ENCODE peak calls at places on chromosome 7, in four cellular contexts. K, W, G and I are unnamed samples. For H3K27me3, the result is how much of the 10 kb centered on the place peaks cover.

GRCh38 chr7:75866129-75866496 is 12.7 kb upstream of the RHBDD2 start:
- DNase-seq in K (no peak), W (no peak), G (no peak), I (no peak)

GRCh38 chr7:96547371-96547811 is 162.3 kb downstream of the SEM1 start:
- DNase-seq in K (peak), W (no peak), G (no peak), I (peak)

GRCh38 chr7:85489498-85489897 is 302.6 kb upstream of the SEMA3D start:
- DNase-seq in K (peak), W (no peak), G (no peak), I (peak)

GRCh38 chr7:117480978-117481377 is 1.2 kb downstream of the CFTR start:
- DNase-seq in K (no peak), W (no peak), G (no peak), I (no peak)

GRCh38 chr7:65477326-65477725 is 103.7 kb downstream of the ZNF92 start:
- DNase-seq in K (no peak), W (no peak), G (no peak), I (no peak)

GRCh38 chr7:22564511-22565045 is 64.6 kb upstream of the STEAP1B start:
- DNase-seq in K (peak), W (no peak), G (peak), I (peak)

GRCh38 chr7:27442446-27442845 is 199.8 kb downstream of the EVX1 start:
- DNase-seq in K (peak), W (no peak), G (no peak), I (peak)

GRCh38 chr7:51949726-51950644 is 633.4 kb upstream of the COBL start:
- DNase-seq in K (no peak), W (no peak), G (no peak), I (no peak)

GRCh38 chr7:122528879-122529481 is 169.9 kb downstream of the RNF133 start:
- DNase-seq in K (peak), W (no peak), G (no peak), I (peak)

GRCh38 chr7:2821842-2822507 is 22.1 kb downstream of the GNA12 start:
- DNase-seq in K (peak), W (no peak), G (no peak), I (peak)

GRCh38 chr7:158395349-158395748 is 192.3 kb downstream of the PTPRN2 start:
- DNase-seq in K (no peak), W (no peak), G (no peak), I (no peak)

GRCh38 chr7:128265906-128266300 is 24.8 kb downstream of the LEP start:
- DNase-seq in K (no peak), W (no peak), G (no peak), I (no peak)

GRCh38 chr7:154204046-154204445 is 151.8 kb downstream of the DPP6 start:
- DNase-seq in K (no peak), W (no peak), G (no peak), I (no peak)

GRCh38 chr7:129295015-129295423 is 70.2 kb downstream of the AHCYL2 start:
- DNase-seq in K (peak), W (no peak), G (no peak), I (peak)

GRCh38 chr7:17623546-17624185 is 316.6 kb downstream of the SNX13 start:
- DNase-seq in K (no peak), W (no peak), G (no peak), I (no peak)

GRCh38 chr7:143505845-143506244 is 28.2 kb downstream of the TAS2R41 start:
- DNase-seq in K (no peak), W (no peak), G (no peak), I (peak)
- H3K27me3 ChIP-seq in K (under half), W (under half), G (under half), I (under half)

GRCh38 chr7:88037050-88037449 is 103.0 kb downstream of the ADAM22 start:
- DNase-seq in K (no peak), W (no peak), G (no peak), I (no peak)
- H3K27me3 ChIP-seq in K (under half), W (under half), G (under half), I (under half)

DNA sequence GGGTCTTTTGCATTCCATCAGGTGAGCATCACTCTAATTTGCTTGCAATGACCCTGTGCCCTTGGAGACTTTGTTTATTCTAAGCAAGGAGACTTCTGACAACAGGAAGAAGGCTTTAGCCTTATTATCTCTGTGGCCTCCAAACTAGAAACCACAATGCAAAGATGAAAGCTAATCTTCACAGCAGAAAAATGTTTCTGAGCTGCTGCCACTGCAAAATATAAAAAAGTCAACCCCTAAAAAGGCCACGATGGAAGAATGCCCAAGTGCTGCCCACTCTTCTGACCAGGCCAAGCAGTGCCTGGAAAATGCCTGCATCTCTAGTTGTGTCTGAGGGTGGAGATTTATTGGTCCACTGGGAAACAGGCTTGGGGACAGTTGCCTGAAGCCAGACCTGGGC is 299.9 kb downstream of the C7orf25 start:
- DNase-seq in K (no peak), W (no peak), G (no peak), I (no peak)
- H3K27me3 ChIP-seq in K (under half), W (under half), G (under half), I (under half)

GRCh38 chr7:141528399-141528798 is 22.8 kb upstream of the AGK start:
- DNase-seq in K (no peak), W (no peak), G (no peak), I (no peak)
- H3K27me3 ChIP-seq in K (under half), W (under half), G (under half), I (under half)

GRCh38 chr7:119514326-119514725 is 758.6 kb upstream of the KCND2 start:
- DNase-seq in K (peak), W (no peak), G (no peak), I (peak)

GRCh38 chr7:119515962-119516361 is 757.0 kb upstream of the KCND2 start:
- DNase-seq in K (no peak), W (no peak), G (no peak), I (no peak)

DNA sequence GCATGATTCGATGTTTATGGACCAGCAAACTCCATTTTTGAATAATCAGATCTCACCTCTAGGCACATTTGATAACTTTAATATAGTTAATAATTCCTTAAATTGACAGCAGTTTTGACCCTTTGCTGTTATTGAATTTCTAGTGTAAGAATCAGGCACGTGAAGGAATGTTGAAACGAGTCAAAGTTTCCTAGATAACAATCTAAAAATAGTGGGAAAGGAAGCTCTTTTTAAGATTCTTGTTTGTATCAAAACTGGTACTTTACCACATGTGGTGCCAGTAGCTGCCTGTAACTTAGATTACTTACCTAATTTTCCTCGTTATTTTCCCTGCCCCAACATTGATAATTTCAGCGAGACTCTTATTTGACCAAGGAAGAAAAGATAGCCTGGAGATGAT is 757.8 kb upstream of the KCND2 start:
- DNase-seq in K (no peak), W (no peak), G (no peak), I (no peak)
- H3K27me3 ChIP-seq in K (under half), W (under half), G (under half), I (under half)

DNA sequence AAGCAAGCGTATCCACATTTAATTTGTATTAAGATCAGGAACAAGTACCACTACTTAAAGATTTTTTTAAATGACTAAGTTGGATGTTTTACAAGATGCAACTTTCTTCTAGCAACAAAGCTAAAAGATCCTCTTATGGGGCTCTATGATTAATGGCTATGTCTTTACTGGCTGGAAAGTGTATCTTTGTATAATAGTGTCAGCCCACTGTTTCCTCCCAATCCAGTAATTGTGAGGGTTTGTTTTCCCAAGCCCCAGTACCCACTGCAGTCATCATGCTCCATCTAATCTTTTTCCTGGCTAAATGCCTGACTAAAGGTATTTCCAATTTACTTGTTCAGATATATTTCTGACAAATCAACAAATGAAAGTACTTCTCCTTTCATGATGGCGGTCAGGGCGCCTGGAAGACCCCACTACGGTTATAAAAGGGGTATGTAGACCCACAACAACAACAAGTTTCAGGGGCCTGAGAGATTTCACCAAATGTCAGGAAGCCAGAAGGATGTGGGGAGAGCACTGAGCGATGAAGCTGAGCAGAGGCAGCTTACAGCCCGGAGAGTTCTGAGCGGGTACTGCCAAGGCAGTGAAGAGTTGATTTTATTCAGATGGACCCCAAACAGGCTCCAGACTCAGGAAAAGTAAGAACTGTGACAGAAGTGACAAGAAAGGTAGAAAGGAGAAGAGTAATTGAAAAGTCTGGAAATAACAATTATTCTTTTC is 222.6 kb upstream of the KLF14 start:
- DNase-seq in K (no peak), W (no peak), G (no peak), I (no peak)
- H3K27me3 ChIP-seq in K (under half), W (under half), G (under half), I (under half)

GRCh38 chr7:15674586-15674985 is 11.9 kb downstream of the MEOX2 start:
- DNase-seq in K (no peak), W (no peak), G (no peak), I (no peak)

GRCh38 chr7:15684036-15684815 is 2.3 kb downstream of the MEOX2 start:
- DNase-seq in K (no peak), W (no peak), G (no peak), I (no peak)

GRCh38 chr7:15675379-15675778 is 11.1 kb downstream of the MEOX2 start:
- DNase-seq in K (no peak), W (no peak), G (no peak), I (no peak)

GRCh38 chr7:15682751-15683150 is 3.7 kb downstream of the MEOX2 start:
- DNase-seq in K (no peak), W (no peak), G (no peak), I (no peak)

DNA sequence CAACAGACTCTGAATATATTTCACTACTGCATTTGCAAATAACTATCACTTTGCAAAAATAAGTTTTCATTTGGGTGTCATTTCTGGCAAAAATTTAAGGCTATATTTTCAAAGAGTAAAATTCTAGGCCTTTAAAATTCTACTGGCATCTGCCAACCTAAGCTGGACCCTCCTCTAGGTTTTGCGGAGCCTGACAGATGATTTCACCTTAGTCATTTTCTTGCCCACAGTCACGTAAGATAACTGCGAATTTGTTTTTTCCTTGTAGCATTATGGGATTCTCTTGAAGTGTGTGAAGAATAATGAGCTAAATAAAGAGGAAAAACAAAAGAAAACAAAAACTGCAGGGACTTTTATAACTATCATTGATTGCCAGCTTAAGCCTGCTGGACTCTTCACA is 7.8 kb downstream of the MEOX2 start:
- DNase-seq in K (no peak), W (no peak), G (no peak), I (no peak)
- H3K27me3 ChIP-seq in K (under half), W (under half), G (under half), I (under half)

DNA sequence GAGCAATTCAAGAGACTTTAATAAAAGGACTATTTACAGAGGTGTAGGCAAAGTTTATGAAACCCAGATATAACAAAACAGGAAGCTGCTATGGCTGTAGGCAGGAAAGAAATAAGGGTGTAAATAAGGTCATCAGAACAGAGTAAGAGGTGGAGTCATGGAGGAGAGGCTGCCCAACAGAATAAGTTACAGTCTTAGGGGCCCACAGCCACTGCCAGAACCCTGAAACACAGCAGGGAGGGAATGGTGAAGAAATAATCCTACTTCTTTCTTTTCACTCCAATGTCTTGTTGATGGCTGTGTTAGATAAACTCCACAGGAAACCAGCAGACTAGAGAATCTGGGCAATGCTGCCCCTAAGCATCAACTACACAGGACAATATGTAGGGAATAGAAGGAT is 155.8 kb upstream of the TAC1 start:
- DNase-seq in K (no peak), W (no peak), G (no peak), I (no peak)
- H3K27me3 ChIP-seq in K (under half), W (under half), G (under half), I (under half)

GRCh38 chr7:137846588-137847417 is at the start of gene DGKI:
- DNase-seq in K (no peak), W (no peak), G (peak), I (no peak)

GRCh38 chr7:137844690-137845425 is 1.9 kb downstream of the DGKI start:
- DNase-seq in K (no peak), W (no peak), G (no peak), I (no peak)

GRCh38 chr7:137848095-137848494 is 1.3 kb upstream of the DGKI start:
- DNase-seq in K (no peak), W (no peak), G (no peak), I (no peak)

GRCh38 chr7:137850586-137850985 is 3.8 kb upstream of the DGKI start:
- DNase-seq in K (no peak), W (no peak), G (no peak), I (no peak)

GRCh38 chr7:137847418-137848050 is 760 bp upstream of the DGKI start:
- DNase-seq in K (no peak), W (no peak), G (no peak), I (no peak)
- H3K27me3 ChIP-seq in K (half or more), W (under half), G (under half), I (under half)

GRCh38 chr7:33904680-33905388 is 505 bp upstream of the BMPER start:
- DNase-seq in K (peak), W (no peak), G (peak), I (peak)
- H3K27me3 ChIP-seq in K (half or more), W (under half), G (under half), I (under half)